ENCODE peak calls at places on chromosome 12, in seven cellular contexts. One of them, this sample, is unnamed.

GRCh38 chr12:42468853-42469252 is 120.7 kb downstream of the PRICKLE1 start:
- DNase-seq in colonic mucosa: no peak
- DNase-seq in heart right ventricle: no peak
- DNase-seq in CD8-positive, alpha-beta T cell: no peak
- DNase-seq in ovary: no peak
- DNase-seq in brain microvascular endothelial cell: no peak
- DNase-seq in AG04450: no peak
- DNase-seq in this sample: no peak

GRCh38 chr12:53561590-53561953 is 54.3 kb upstream of the NPFF start:
- DNase-seq in colonic mucosa: no peak
- DNase-seq in heart right ventricle: no peak
- DNase-seq in brain microvascular endothelial cell: peak; percentile 67
- DNase-seq in ovary: no peak
- DNase-seq in CD8-positive, alpha-beta T cell: no peak
- DNase-seq in AG04450: peak; percentile 63
- DNase-seq in this sample: no peak

GRCh38 chr12:27972721-27973120 is at the start of gene PTHLH:
- DNase-seq in heart right ventricle: no peak
- DNase-seq in brain microvascular endothelial cell: no peak
- DNase-seq in AG04450: no peak
- DNase-seq in CD8-positive, alpha-beta T cell: no peak
- DNase-seq in colonic mucosa: no peak
- DNase-seq in ovary: no peak
- DNase-seq in this sample: no peak

GRCh38 chr12:123041811-123042655 is 61.6 kb downstream of the ARL6IP4 start:
- DNase-seq in heart right ventricle: no peak
- DNase-seq in colonic mucosa: peak; percentile 58
- DNase-seq in CD8-positive, alpha-beta T cell: no peak
- DNase-seq in ovary: peak; percentile 84
- DNase-seq in AG04450: peak; percentile 90
- DNase-seq in brain microvascular endothelial cell: peak; percentile 48
- DNase-seq in this sample: no peak

GRCh38 chr12:113422929-113423669 is 919 bp downstream of the SDSL start:
- DNase-seq in CD8-positive, alpha-beta T cell: no peak
- DNase-seq in heart right ventricle: no peak
- DNase-seq in colonic mucosa: no peak
- DNase-seq in AG04450: no peak
- DNase-seq in brain microvascular endothelial cell: no peak
- DNase-seq in ovary: no peak
- DNase-seq in this sample: no peak

GRCh38 chr12:132529156-132529839 is 39.3 kb downstream of the FBRSL1 start:
- DNase-seq in CD8-positive, alpha-beta T cell: no peak
- DNase-seq in AG04450: no peak
- DNase-seq in heart right ventricle: no peak
- DNase-seq in brain microvascular endothelial cell: no peak
- DNase-seq in ovary: no peak
- DNase-seq in colonic mucosa: no peak
- DNase-seq in this sample: no peak

GRCh38 chr12:105445261-105446015 is 114.9 kb downstream of the C12orf75 start:
- DNase-seq in AG04450: no peak
- DNase-seq in heart right ventricle: no peak
- DNase-seq in brain microvascular endothelial cell: peak; percentile 74
- DNase-seq in ovary: no peak
- DNase-seq in CD8-positive, alpha-beta T cell: no peak
- DNase-seq in colonic mucosa: no peak
- DNase-seq in this sample: no peak

GRCh38 chr12:21483531-21483930 is 17.9 kb downstream of the RECQL start:
- DNase-seq in colonic mucosa: no peak
- DNase-seq in ovary: no peak
- DNase-seq in brain microvascular endothelial cell: no peak
- DNase-seq in heart right ventricle: no peak
- DNase-seq in CD8-positive, alpha-beta T cell: no peak
- DNase-seq in AG04450: no peak
- DNase-seq in this sample: no peak

GRCh38 chr12:47767197-47767724 is 5.8 kb upstream of the SLC48A1 start:
- DNase-seq in CD8-positive, alpha-beta T cell: peak; percentile 46
- DNase-seq in colonic mucosa: peak; percentile 77
- DNase-seq in heart right ventricle: peak; percentile 57
- DNase-seq in ovary: no peak
- DNase-seq in brain microvascular endothelial cell: no peak
- DNase-seq in AG04450: no peak
- DNase-seq in this sample: no peak

GRCh38 chr12:51048601-51049369 is 658 bp downstream of the LETMD1 start:
- DNase-seq in heart right ventricle: no peak
- DNase-seq in colonic mucosa: peak; percentile 24
- DNase-seq in brain microvascular endothelial cell: no peak
- DNase-seq in AG04450: no peak
- DNase-seq in CD8-positive, alpha-beta T cell: no peak
- DNase-seq in ovary: no peak
- DNase-seq in this sample: no peak

GRCh38 chr12:93098077-93098476 is 169.0 kb upstream of the EEA1 start:
- DNase-seq in ovary: peak; percentile 75
- DNase-seq in CD8-positive, alpha-beta T cell: peak; percentile 41
- DNase-seq in colonic mucosa: peak; percentile 85
- DNase-seq in heart right ventricle: no peak
- DNase-seq in AG04450: no peak
- DNase-seq in brain microvascular endothelial cell: peak; percentile 37
- DNase-seq in this sample: peak; percentile 40

GRCh38 chr12:101230547-101230946 is 20.5 kb upstream of the SLC5A8 start:
- DNase-seq in ovary: no peak
- DNase-seq in heart right ventricle: no peak
- DNase-seq in colonic mucosa: no peak
- DNase-seq in AG04450: peak; percentile 10
- DNase-seq in CD8-positive, alpha-beta T cell: no peak
- DNase-seq in brain microvascular endothelial cell: peak; percentile 11
- DNase-seq in this sample: no peak

GRCh38 chr12:120734210-120734609 is 8.6 kb downstream of the ACADS start:
- DNase-seq in ovary: no peak
- DNase-seq in CD8-positive, alpha-beta T cell: no peak
- DNase-seq in AG04450: no peak
- DNase-seq in brain microvascular endothelial cell: no peak
- DNase-seq in colonic mucosa: no peak
- DNase-seq in heart right ventricle: no peak
- DNase-seq in this sample: no peak
- H3K4me3 ChIP-seq in ovary: no peak overlapping the region
- H3K4me3 ChIP-seq in CD8-positive, alpha-beta T cell: no peak overlapping the region
- H3K4me3 ChIP-seq in AG04450: no peak overlapping the region
- H3K4me3 ChIP-seq in brain microvascular endothelial cell: no peak overlapping the region
- H3K4me3 ChIP-seq in colonic mucosa: no peak overlapping the region
- H3K4me3 ChIP-seq in heart right ventricle: no peak overlapping the region
- H3K4me3 ChIP-seq in this sample: no peak overlapping the region

DNA sequence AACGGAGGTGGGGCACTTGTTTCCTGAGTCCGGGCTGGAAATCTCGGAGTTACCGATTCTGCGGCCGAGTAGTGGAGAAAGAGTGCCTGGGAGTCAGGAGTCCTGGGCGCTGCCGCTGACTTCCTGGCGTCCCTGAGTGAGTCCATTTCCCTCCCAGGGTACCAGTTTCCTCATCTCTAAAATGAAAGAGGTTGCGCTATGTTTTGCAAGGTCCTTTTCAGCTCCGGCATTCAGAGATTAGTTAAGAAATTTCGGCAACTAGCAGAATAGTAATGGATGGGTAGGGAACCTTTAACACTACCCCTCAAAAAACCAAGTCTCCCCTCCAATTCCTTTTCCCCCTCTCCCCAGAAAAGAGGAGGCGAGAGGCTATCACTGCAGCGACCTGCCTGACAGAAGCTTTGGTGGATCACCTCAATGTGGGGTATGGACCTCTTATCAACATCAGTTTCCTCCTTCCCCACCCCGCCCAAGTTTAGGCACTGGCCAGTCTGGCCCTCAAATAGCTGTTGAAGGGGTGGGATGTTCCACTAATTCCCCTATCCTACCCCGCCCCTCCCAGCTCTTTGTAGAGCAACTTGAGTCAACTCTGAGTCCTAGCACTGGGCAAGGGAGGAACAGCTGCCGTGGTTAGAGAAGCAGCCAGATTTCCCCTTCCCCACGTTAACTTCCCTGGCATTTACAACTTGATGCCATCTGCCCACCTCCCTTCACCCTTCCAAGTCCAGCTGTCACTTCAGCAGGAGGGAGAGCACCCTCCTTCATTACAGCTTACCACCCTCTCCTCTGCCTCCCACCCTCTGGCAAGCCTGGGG is 943 bp downstream of the BLOC1S1 start:
- DNase-seq in brain microvascular endothelial cell: no peak
- DNase-seq in AG04450: no peak
- DNase-seq in colonic mucosa: peak; percentile 53
- DNase-seq in CD8-positive, alpha-beta T cell: no peak
- DNase-seq in heart right ventricle: no peak
- DNase-seq in ovary: no peak
- DNase-seq in this sample: peak; percentile 58
- H3K27ac ChIP-seq in brain microvascular endothelial cell: peak overlapping the region; percentile 78
- H3K27ac ChIP-seq in AG04450: peak overlapping the region; percentile 93
- H3K27ac ChIP-seq in colonic mucosa: peak overlapping the region; percentile 99
- H3K27ac ChIP-seq in CD8-positive, alpha-beta T cell: peak overlapping the region; percentile 67
- H3K27ac ChIP-seq in heart right ventricle: peak overlapping the region; percentile 96
- H3K27ac ChIP-seq in ovary: peak overlapping the region; percentile 88
- H3K27ac ChIP-seq in this sample: peak overlapping the region; percentile 92

GRCh38 chr12:118126119-118126757 is 9.7 kb upstream of the PEBP1 start:
- DNase-seq in heart right ventricle: peak; percentile 65
- DNase-seq in ovary: peak; percentile 60
- DNase-seq in brain microvascular endothelial cell: no peak
- DNase-seq in AG04450: no peak
- DNase-seq in colonic mucosa: peak; percentile 79
- DNase-seq in CD8-positive, alpha-beta T cell: no peak
- DNase-seq in this sample: peak; percentile 27

GRCh38 chr12:118125743-118126118 is 10.2 kb upstream of the PEBP1 start:
- DNase-seq in AG04450: no peak
- DNase-seq in ovary: no peak
- DNase-seq in heart right ventricle: no peak
- DNase-seq in CD8-positive, alpha-beta T cell: no peak
- DNase-seq in colonic mucosa: no peak
- DNase-seq in brain microvascular endothelial cell: no peak
- DNase-seq in this sample: no peak

GRCh38 chr12:118122264-118122663 is 13.7 kb upstream of the PEBP1 start:
- DNase-seq in colonic mucosa: no peak
- DNase-seq in CD8-positive, alpha-beta T cell: no peak
- DNase-seq in AG04450: no peak
- DNase-seq in ovary: no peak
- DNase-seq in brain microvascular endothelial cell: no peak
- DNase-seq in heart right ventricle: no peak
- DNase-seq in this sample: no peak

GRCh38 chr12:118127867-118128266 is 8.1 kb upstream of the PEBP1 start:
- DNase-seq in heart right ventricle: no peak
- DNase-seq in CD8-positive, alpha-beta T cell: no peak
- DNase-seq in ovary: no peak
- DNase-seq in colonic mucosa: no peak
- DNase-seq in brain microvascular endothelial cell: no peak
- DNase-seq in AG04450: no peak
- DNase-seq in this sample: no peak

GRCh38 chr12:118124333-118124874 is 11.5 kb upstream of the PEBP1 start:
- DNase-seq in ovary: no peak
- DNase-seq in AG04450: no peak
- DNase-seq in CD8-positive, alpha-beta T cell: no peak
- DNase-seq in brain microvascular endothelial cell: no peak
- DNase-seq in heart right ventricle: no peak
- DNase-seq in colonic mucosa: no peak
- DNase-seq in this sample: no peak
- H3K4me3 ChIP-seq in ovary: no peak overlapping the region
- H3K4me3 ChIP-seq in AG04450: no peak overlapping the region
- H3K4me3 ChIP-seq in CD8-positive, alpha-beta T cell: no peak overlapping the region
- H3K4me3 ChIP-seq in brain microvascular endothelial cell: no peak overlapping the region
- H3K4me3 ChIP-seq in heart right ventricle: no peak overlapping the region
- H3K4me3 ChIP-seq in colonic mucosa: no peak overlapping the region
- H3K4me3 ChIP-seq in this sample: no peak overlapping the region

GRCh38 chr12:124941170-124941527 is 26.7 kb upstream of the UBC start:
- DNase-seq in ovary: no peak
- DNase-seq in heart right ventricle: no peak
- DNase-seq in AG04450: no peak
- DNase-seq in CD8-positive, alpha-beta T cell: no peak
- DNase-seq in brain microvascular endothelial cell: no peak
- DNase-seq in colonic mucosa: no peak
- DNase-seq in this sample: no peak
- H3K27ac ChIP-seq in ovary: peak overlapping the region; percentile 91
- H3K27ac ChIP-seq in heart right ventricle: peak overlapping the region; percentile 91
- H3K27ac ChIP-seq in AG04450: peak overlapping the region; percentile 89
- H3K27ac ChIP-seq in CD8-positive, alpha-beta T cell: no peak overlapping the region
- H3K27ac ChIP-seq in brain microvascular endothelial cell: no peak overlapping the region
- H3K27ac ChIP-seq in colonic mucosa: peak overlapping the region; percentile 90
- H3K27ac ChIP-seq in this sample: peak overlapping the region; percentile 93

DNA sequence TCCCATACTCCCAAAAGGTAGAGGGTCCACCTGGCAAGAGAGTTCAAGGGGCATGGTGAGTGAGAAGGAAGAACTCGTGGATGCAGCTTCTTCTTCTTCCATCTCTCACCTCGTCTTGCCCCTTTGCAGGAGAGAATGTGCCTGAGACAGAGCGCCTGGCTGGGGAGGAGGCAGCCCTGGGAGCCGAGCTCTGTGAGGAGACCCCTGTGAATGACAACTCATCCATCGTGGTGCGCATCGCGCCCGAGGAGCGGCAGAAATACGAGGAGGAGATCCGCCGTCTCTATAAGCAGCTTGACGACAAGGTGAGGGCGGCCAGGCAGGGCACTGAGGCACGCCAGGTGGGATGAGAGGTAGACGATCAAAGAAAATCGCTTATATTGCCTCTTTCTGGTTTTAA is 20.0 kb downstream of the KIF5A start:
- DNase-seq in colonic mucosa: no peak
- DNase-seq in brain microvascular endothelial cell: no peak
- DNase-seq in AG04450: no peak
- DNase-seq in ovary: no peak
- DNase-seq in heart right ventricle: no peak
- DNase-seq in CD8-positive, alpha-beta T cell: no peak
- DNase-seq in this sample: no peak
- H3K4me3 ChIP-seq in colonic mucosa: no peak overlapping the region
- H3K4me3 ChIP-seq in brain microvascular endothelial cell: no peak overlapping the region
- H3K4me3 ChIP-seq in AG04450: no peak overlapping the region
- H3K4me3 ChIP-seq in ovary: no peak overlapping the region
- H3K4me3 ChIP-seq in heart right ventricle: no peak overlapping the region
- H3K4me3 ChIP-seq in CD8-positive, alpha-beta T cell: no peak overlapping the region
- H3K4me3 ChIP-seq in this sample: no peak overlapping the region

GRCh38 chr12:44296624-44297197 is 460.8 kb downstream of the TMEM117 start:
- DNase-seq in ovary: no peak
- DNase-seq in brain microvascular endothelial cell: no peak
- DNase-seq in heart right ventricle: no peak
- DNase-seq in AG04450: no peak
- DNase-seq in CD8-positive, alpha-beta T cell: no peak
- DNase-seq in colonic mucosa: peak; percentile 28
- DNase-seq in this sample: no peak
- H3K27ac ChIP-seq in ovary: no peak overlapping the region
- H3K27ac ChIP-seq in brain microvascular endothelial cell: no peak overlapping the region
- H3K27ac ChIP-seq in heart right ventricle: no peak overlapping the region
- H3K27ac ChIP-seq in AG04450: no peak overlapping the region
- H3K27ac ChIP-seq in CD8-positive, alpha-beta T cell: no peak overlapping the region
- H3K27ac ChIP-seq in colonic mucosa: peak overlapping the region; percentile 35
- H3K27ac ChIP-seq in this sample: no peak overlapping the region

DNA sequence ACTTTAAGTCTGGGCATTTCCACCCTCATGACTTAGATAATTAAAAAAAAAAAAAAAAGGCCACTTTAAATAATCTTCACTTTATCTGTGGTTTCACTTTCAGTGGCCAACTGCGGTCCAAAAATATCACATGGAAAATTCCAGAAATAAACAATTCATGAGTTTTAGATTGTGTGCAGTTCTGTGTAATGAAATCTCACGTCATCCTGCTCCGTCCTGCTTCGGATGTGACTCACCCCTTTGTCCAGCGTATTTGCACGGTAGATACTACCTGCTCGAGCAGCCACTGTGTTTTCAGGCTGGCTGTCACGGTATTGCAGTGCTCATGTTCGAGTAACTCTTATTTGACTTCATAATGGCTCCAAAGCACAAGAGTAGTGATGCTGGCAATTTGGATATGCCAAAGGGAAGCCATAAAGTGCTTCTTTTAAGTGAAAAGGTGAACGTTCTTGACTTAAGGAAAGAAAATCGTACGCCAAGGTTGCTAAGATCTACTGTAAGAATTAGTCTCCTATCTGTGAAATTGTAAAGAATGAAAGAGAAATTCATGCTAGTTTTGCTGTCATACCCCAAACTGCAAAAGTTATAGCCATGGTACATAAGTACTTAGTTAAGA is 2.4 kb downstream of the E2F7 start:
- DNase-seq in colonic mucosa: no peak
- DNase-seq in CD8-positive, alpha-beta T cell: no peak
- DNase-seq in ovary: peak; percentile 18
- DNase-seq in heart right ventricle: no peak
- DNase-seq in brain microvascular endothelial cell: peak; percentile 95
- DNase-seq in AG04450: peak; percentile 29
- DNase-seq in this sample: no peak
- H3K4me3 ChIP-seq in colonic mucosa: no peak overlapping the region
- H3K4me3 ChIP-seq in CD8-positive, alpha-beta T cell: no peak overlapping the region
- H3K4me3 ChIP-seq in ovary: no peak overlapping the region
- H3K4me3 ChIP-seq in heart right ventricle: peak overlapping the region; percentile 18
- H3K4me3 ChIP-seq in brain microvascular endothelial cell: peak overlapping the region; percentile 77
- H3K4me3 ChIP-seq in AG04450: peak overlapping the region; percentile 48
- H3K4me3 ChIP-seq in this sample: peak overlapping the region; percentile 6

This sample was measured in psoas muscle.